ENCODE peak calls at places on chromosome 7, in eight cellular contexts. O is hepatocyte, P is upper lobe of right lung, B is OCI-LY7, K is cardiac muscle cell, Q is IMR-90, Y is colonic mucosa, T is PC-3. V is an unnamed sample.
A peak's percentile ranks its signal among the peaks of the same experiment; 100 is the strongest.

GRCh38 chr7:93728292-93728691 is 153.8 kb upstream of the CALCR start:
- DNase-seq in O (no peak), P (no peak), B (no peak), K (no peak), Q (no peak), Y (no peak), T (no peak), V (peak; percentile 30)

GRCh38 chr7:124784879-124785818 is 19.6 kb upstream of the GPR37 start:
- DNase-seq in O (peak; percentile 74), P (no peak), B (peak; percentile 38), K (peak; percentile 74), Q (peak; percentile 73), Y (peak; percentile 32), T (peak; percentile 66), V (peak; percentile 54)

GRCh38 chr7:12970626-12971025 is 283.2 kb downstream of the ARL4A start:
- DNase-seq in O (no peak), P (no peak), B (no peak), K (peak; percentile 10), Q (peak; percentile 4), Y (no peak), T (no peak), V (no peak)

GRCh38 chr7:55309040-55309991 is 55.8 kb upstream of the LANCL2 start:
- DNase-seq in O (no peak), P (no peak), B (no peak), K (no peak), Q (no peak), Y (no peak), T (no peak), V (no peak)

GRCh38 chr7:98536803-98537202 is 80.3 kb upstream of the NPTX2 start:
- DNase-seq in O (no peak), P (no peak), B (no peak), K (no peak), Q (no peak), Y (no peak), T (no peak), V (no peak)

GRCh38 chr7:47744883-47745282 is 163.0 kb upstream of the TNS3 start:
- DNase-seq in O (no peak), P (no peak), B (no peak), K (no peak), Q (no peak), Y (no peak), T (no peak), V (no peak)

GRCh38 chr7:69957661-69958060 is 359.4 kb downstream of the AUTS2 start:
- DNase-seq in O (no peak), P (no peak), B (no peak), K (no peak), Q (no peak), Y (no peak), T (no peak), V (no peak)

GRCh38 chr7:7131273-7131672 is 51.1 kb upstream of the C1GALT1 start:
- DNase-seq in O (no peak), P (no peak), B (no peak), K (no peak), Q (no peak), Y (no peak), T (no peak), V (no peak)

GRCh38 chr7:149573519-149573918 is 75.9 kb upstream of the ZNF746 start:
- DNase-seq in O (no peak), P (no peak), B (peak; percentile 21), K (no peak), Q (no peak), Y (no peak), T (no peak), V (no peak)

GRCh38 chr7:29154076-29154475 is 7.7 kb upstream of the CPVL start:
- DNase-seq in O (no peak), P (no peak), B (no peak), K (no peak), Q (no peak), Y (no peak), T (peak; percentile 10), V (peak; percentile 66)

GRCh38 chr7:30583181-30583580 is 11.5 kb upstream of the GARS1 start:
- DNase-seq in O (no peak), P (no peak), B (no peak), K (no peak), Q (no peak), Y (no peak), T (no peak), V (no peak)

GRCh38 chr7:136138991-136139390 is 161.8 kb upstream of the MTPN start:
- DNase-seq in O (no peak), P (no peak), B (no peak), K (no peak), Q (no peak), Y (no peak), T (no peak), V (no peak)

GRCh38 chr7:38186593-38187314 is 8.7 kb downstream of the STARD3NL start:
- DNase-seq in O (no peak), P (no peak), B (no peak), K (peak; percentile 45), Q (peak; percentile 61), Y (no peak), T (no peak), V (peak; percentile 72)

GRCh38 chr7:18081617-18082016 is 54.0 kb upstream of the PRPS1L1 start:
- DNase-seq in O (no peak), P (no peak), B (no peak), K (no peak), Q (no peak), Y (no peak), T (no peak), V (no peak)

GRCh38 chr7:106206826-106207541 is 77.8 kb downstream of the NAMPT start:
- DNase-seq in O (no peak), P (no peak), B (no peak), K (no peak), Q (no peak), Y (no peak), T (no peak), V (no peak)

GRCh38 chr7:143285806-143286521 is 1.2 kb downstream of the TMEM139 start:
- DNase-seq in O (no peak), P (no peak), B (no peak), K (no peak), Q (no peak), Y (no peak), T (no peak), V (no peak)

GRCh38 chr7:74606101-74606908 is 51.2 kb upstream of the GTF2I start:
- DNase-seq in O (peak; percentile 61), P (peak; percentile 88), B (peak; percentile 38), K (peak; percentile 13), Q (no peak), Y (peak; percentile 38), T (peak; percentile 60), V (no peak)

GRCh38 chr7:54559401-54559800 is 17.2 kb downstream of the VSTM2A start:
- DNase-seq in O (no peak), P (no peak), B (no peak), K (no peak), Q (no peak), Y (no peak), T (peak; percentile 29), V (peak; percentile 74)

GRCh38 chr7:12727455-12728191 is 40.2 kb downstream of the ARL4A start:
- DNase-seq in O (no peak), P (no peak), B (no peak), K (peak; percentile 35), Q (peak; percentile 10), Y (no peak), T (no peak), V (no peak)

GRCh38 chr7:152341039-152341913 is 94.5 kb downstream of the KMT2C start:
- DNase-seq in O (peak; percentile 67), P (no peak), B (peak; percentile 86), K (peak; percentile 71), Q (peak; percentile 72), Y (peak; percentile 22), T (peak; percentile 67), V (peak; percentile 51)

GRCh38 chr7:162583-163297 is 29.6 kb upstream of the FAM20C start:
- DNase-seq in O (no peak), P (peak; percentile 35), B (no peak), K (no peak), Q (no peak), Y (peak; percentile 15), T (no peak), V (no peak)

GRCh38 chr7:157551325-157552070 is 214.7 kb downstream of the DNAJB6 start:
- DNase-seq in O (no peak), P (peak; percentile 31), B (no peak), K (no peak), Q (no peak), Y (no peak), T (no peak), V (no peak)

GRCh38 chr7:157549612-157550299 is 213.0 kb downstream of the DNAJB6 start:
- DNase-seq in O (no peak), P (peak; percentile 32), B (no peak), K (no peak), Q (no peak), Y (no peak), T (no peak), V (no peak)

GRCh38 chr7:157552295-157552993 is 215.6 kb downstream of the DNAJB6 start:
- DNase-seq in O (no peak), P (peak; percentile 27), B (no peak), K (no peak), Q (no peak), Y (no peak), T (no peak), V (no peak)

GRCh38 chr7:157548691-157549265 is 212.0 kb downstream of the DNAJB6 start:
- DNase-seq in O (no peak), P (peak; percentile 33), B (no peak), K (no peak), Q (no peak), Y (no peak), T (no peak), V (no peak)

GRCh38 chr7:157550300-157551275 is 213.8 kb downstream of the DNAJB6 start:
- DNase-seq in O (no peak), P (peak; percentile 40), B (no peak), K (no peak), Q (no peak), Y (no peak), T (no peak), V (no peak)
- H3K36me3 ChIP-seq in O (no peaks in the 10 kb centered on the region), P (no peaks in the 10 kb centered on the region), B (no peaks in the 10 kb centered on the region), K (no peaks in the 10 kb centered on the region), Q (no peaks in the 10 kb centered on the region), Y (no peaks in the 10 kb centered on the region), T (no peaks in the 10 kb centered on the region), V (no peaks in the 10 kb centered on the region)

DNA sequence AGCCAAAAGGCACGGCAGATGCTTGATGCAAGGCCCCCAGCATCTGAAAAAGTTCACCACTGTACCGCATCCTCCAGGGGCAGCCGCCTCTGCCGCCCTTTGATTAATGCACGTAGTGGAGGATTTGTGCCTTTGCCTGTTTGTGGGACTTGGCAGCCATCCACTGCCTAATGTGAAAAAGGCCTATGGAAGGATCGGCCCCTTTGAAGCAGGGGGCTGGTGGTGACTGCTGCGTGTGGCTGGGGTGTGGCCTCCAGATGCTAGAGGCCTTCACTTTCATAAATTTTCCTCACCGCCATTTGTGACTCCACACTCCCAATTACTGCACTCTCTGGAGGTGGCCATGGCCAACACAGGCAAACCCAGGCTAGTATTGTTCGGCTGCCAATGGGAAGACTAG is 226.0 kb downstream of the BMPER start:
- DNase-seq in O (no peak), P (no peak), B (no peak), K (no peak), Q (no peak), Y (no peak), T (no peak), V (no peak)
- H3K4me3 ChIP-seq in O (no peak overlapping the region), P (no peak overlapping the region), B (no peak overlapping the region), K (no peak overlapping the region), Q (no peak overlapping the region), Y (no peak overlapping the region), T (no peak overlapping the region), V (no peak overlapping the region)

GRCh38 chr7:3991771-3992231 is 690.3 kb upstream of the FOXK1 start:
- DNase-seq in O (no peak), P (no peak), B (no peak), K (no peak), Q (no peak), Y (no peak), T (no peak), V (no peak)
- TF ChIP-seq CTCF in O (no peak), P (no peak), B (no peak), K (no peak), Q (no peak), Y (no peak), T (no peak), V (no peak)

GRCh38 chr7:1494866-1495563 is 9.2 kb downstream of the INTS1 start:
- DNase-seq in O (no peak), P (no peak), B (no peak), K (no peak), Q (no peak), Y (no peak), T (no peak), V (no peak)
- H3K36me3 ChIP-seq in O (no peaks in the 10 kb centered on the region), P (peaks cover 84% of the 10 kb centered on the region), B (peaks cover 82% of the 10 kb centered on the region), K (peaks cover 31% of the 10 kb centered on the region), Q (peaks cover 62% of the 10 kb centered on the region), Y (peaks cover 9% of the 10 kb centered on the region), T (no peaks in the 10 kb centered on the region), V (peaks cover 32% of the 10 kb centered on the region)

V was measured in bronchial epithelial cell.